ENCODE peak calls at places on chromosomes 16 and 17, in seven cellular contexts. P is pancreas, N is GM06990, L is cardiac fibroblast, U is OCI-LY7, E is fibroblast of lung, B is mammary epithelial cell. C is an unnamed sample.
A peak's percentile ranks its signal among the peaks of the same experiment; 100 is the strongest.

GRCh38 chr17:77372444-77373297 is 231.9 kb downstream of the SEC14L1 start:
- DNase-seq in B (peak; percentile 54), L (peak; percentile 64), E (peak; percentile 80), U (peak; percentile 77), P (peak; percentile 78), N (peak; percentile 63), C (peak; percentile 85)

GRCh38 chr16:69861276-69862030 is 89.7 kb upstream of the CLEC18A start:
- DNase-seq in L (peak; percentile 73), P (no peak), E (peak; percentile 86), B (no peak), U (no peak), N (no peak), C (no peak)

GRCh38 chr16:62985727-62986126 is 949.5 kb upstream of the CDH8 start:
- DNase-seq in E (no peak), P (no peak), B (no peak), U (no peak), N (no peak), L (no peak), C (no peak)

GRCh38 chr16:50604610-50605009 is 56.4 kb downstream of the NKD1 start:
- DNase-seq in N (no peak), U (no peak), L (no peak), P (no peak), B (no peak), E (no peak), C (no peak)

GRCh38 chr17:60577147-60577925 is 22.7 kb upstream of the PPM1D start:
- DNase-seq in B (no peak), P (no peak), N (no peak), E (peak; percentile 47), U (no peak), L (peak; percentile 63), C (peak; percentile 26)

GRCh38 chr17:18110636-18111145 is 2.1 kb downstream of the MYO15A start:
- DNase-seq in E (no peak), P (no peak), B (no peak), N (no peak), U (no peak), L (no peak), C (no peak)

GRCh38 chr17:2701996-2702741 is 9.4 kb downstream of the CLUH start:
- DNase-seq in L (no peak), E (no peak), B (no peak), N (no peak), U (no peak), P (peak; percentile 39), C (no peak)

GRCh38 chr17:58245428-58246103 is 7.2 kb downstream of the LPO start:
- DNase-seq in B (no peak), P (no peak), L (no peak), E (no peak), U (no peak), N (no peak), C (no peak)

GRCh38 chr16:84844049-84844350 is 24.2 kb downstream of the CRISPLD2 start:
- DNase-seq in N (no peak), P (no peak), L (no peak), B (no peak), U (no peak), E (no peak), C (no peak)

GRCh38 chr17:41585301-41585700 is 1.4 kb downstream of the KRT14 start:
- DNase-seq in N (no peak), L (no peak), U (no peak), E (no peak), B (peak; percentile 23), P (no peak), C (no peak)

GRCh38 chr17:78514521-78514920 is 62.7 kb downstream of the DNAH17 start:
- DNase-seq in E (no peak), N (no peak), B (no peak), L (no peak), P (no peak), U (no peak), C (no peak)

GRCh38 chr17:9958586-9959281 is 53.7 kb upstream of the RCVRN start:
- DNase-seq in U (no peak), P (no peak), N (no peak), L (no peak), E (no peak), B (no peak), C (no peak)

GRCh38 chr17:9956474-9957131 is 51.5 kb upstream of the RCVRN start:
- DNase-seq in B (no peak), P (no peak), E (no peak), N (no peak), U (no peak), L (no peak), C (no peak)

GRCh38 chr17:9957244-9957643 is 52.2 kb upstream of the RCVRN start:
- DNase-seq in E (no peak), N (no peak), U (no peak), P (no peak), B (no peak), L (no peak), C (no peak)

GRCh38 chr17:9959377-9959981 is 54.4 kb upstream of the RCVRN start:
- DNase-seq in L (peak; percentile 20), U (peak; percentile 25), P (no peak), E (peak; percentile 23), N (peak; percentile 39), B (peak; percentile 12), C (peak; percentile 84)
- TF ChIP-seq CTCF in L (peak; percentile 41), U (peak; percentile 70), P (no peak), E (peak; percentile 85), N (peak; percentile 86), B (no peak), C (peak; percentile 55)

DNA sequence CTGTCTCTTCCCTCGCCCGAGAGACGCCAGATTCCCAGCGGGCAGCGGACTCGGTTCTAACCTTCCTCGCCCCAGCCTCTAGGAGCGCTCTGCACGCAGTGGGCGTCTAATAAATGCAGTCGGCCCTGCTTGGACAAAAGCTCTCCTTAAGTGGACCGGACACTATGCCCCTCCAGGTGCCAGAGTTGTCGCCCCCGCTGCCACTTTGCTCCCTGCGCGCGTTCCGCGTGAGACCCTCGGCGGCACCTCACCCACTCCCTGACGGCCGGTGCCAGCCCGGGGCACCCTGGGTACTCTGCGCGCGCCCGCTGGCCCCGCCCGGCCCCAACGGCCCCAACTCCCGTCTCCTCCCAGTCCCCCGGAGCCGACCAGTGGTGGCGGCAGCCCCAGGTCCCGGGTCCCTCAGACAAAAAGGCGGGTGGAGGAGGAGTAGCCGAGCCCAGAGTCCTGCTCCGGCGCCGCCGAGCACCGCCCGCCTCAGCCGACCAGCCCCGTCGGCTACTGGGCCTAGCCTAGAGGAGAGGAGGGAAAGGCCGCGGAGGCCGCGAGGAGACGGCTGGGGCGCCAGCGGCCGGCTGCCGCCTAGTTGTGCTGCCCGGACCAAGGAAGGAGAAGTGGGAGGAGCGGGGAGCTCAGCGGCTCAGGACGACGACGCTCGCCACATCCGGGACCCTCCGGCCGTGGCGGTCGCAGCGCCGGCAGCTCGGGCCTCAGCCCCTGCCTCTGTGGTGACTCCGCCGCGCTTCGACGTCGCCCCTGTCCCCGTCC is 123.0 kb downstream of the GOSR1 start:
- DNase-seq in L (peak; percentile 81), E (peak; percentile 81), B (peak; percentile 86), U (peak; percentile 89), N (peak; percentile 90), P (peak; percentile 92), C (peak; percentile 86)
- TF ChIP-seq CTCF in L (peak; percentile 79), E (peak; percentile 64), B (peak; percentile 42), U (peak; percentile 73), N (peak; percentile 66), P (peak; percentile 25), C (peak; percentile 31)

GRCh38 chr17:80426671-80427326 is 11.8 kb downstream of the ENDOV start:
- DNase-seq in L (peak; percentile 63), E (peak; percentile 34), P (peak; percentile 95), U (peak; percentile 89), N (peak; percentile 72), B (peak; percentile 46), C (peak; percentile 97)

GRCh38 chr17:80423536-80424225 is 8.7 kb downstream of the ENDOV start:
- DNase-seq in U (no peak), N (no peak), L (no peak), B (no peak), E (no peak), P (no peak), C (no peak)

GRCh38 chr17:80425835-80426426 is 11.0 kb downstream of the ENDOV start:
- DNase-seq in U (no peak), E (no peak), L (no peak), P (peak; percentile 44), N (no peak), B (no peak), C (no peak)

GRCh38 chr17:80424261-80424660 is 9.3 kb downstream of the ENDOV start:
- DNase-seq in B (no peak), N (no peak), L (no peak), E (no peak), U (no peak), P (no peak), C (no peak)

DNA sequence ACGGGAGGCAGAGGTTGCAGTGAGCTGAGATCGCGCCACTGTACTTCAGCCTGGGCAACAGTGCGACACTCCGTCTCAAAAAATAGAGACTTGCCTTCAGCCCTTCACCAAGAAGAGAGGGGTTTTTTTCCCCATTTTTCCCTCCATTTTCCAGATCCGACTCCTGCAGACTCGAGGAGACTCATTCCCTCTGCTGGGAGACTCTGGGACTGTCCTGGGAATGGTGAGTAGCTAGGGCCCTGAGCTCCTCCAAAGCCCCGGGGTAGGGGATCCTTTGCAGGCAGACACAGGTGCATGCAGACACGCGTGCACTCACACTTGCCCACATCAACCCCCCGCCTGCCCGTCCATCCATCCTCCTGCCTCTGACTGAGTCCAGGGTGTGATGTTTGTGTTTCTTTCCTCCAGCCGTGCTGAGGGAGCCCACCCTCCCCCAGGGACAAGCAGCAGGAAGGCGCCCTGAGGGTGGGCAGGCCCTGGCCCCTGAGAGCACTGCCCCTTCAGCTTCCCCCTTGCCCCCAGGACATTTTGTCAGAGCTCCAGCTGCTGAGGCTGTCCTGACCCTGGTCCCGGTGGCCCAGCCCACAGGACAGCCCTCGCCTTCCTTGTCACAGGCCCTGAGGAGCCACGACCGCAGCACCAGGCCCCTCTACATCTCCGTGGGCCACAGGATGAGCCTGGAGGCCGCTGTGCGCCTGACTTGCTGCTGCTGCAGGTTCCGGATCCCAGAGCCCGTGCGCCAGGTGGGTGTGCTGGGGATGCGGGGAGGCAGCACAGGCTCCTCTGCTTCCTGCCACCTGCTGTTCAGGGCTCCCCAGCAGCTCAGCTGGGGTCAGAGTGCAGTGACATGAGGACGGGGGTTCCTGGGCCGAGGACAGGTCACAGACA is 10.2 kb downstream of the ENDOV start:
- DNase-seq in P (peak; percentile 53), N (no peak), E (no peak), L (no peak), B (no peak), U (peak; percentile 66), C (no peak)
- TF ChIP-seq CTCF in P (no peak), N (no peak), E (no peak), L (no peak), B (no peak), U (no peak), C (no peak)

GRCh38 chr17:38676706-38677504 is 2.1 kb upstream of the EPOP start:
- DNase-seq in P (peak; percentile 87), U (peak; percentile 84), N (peak; percentile 76), E (peak; percentile 71), B (peak; percentile 64), L (peak; percentile 88), C (peak; percentile 88)

GRCh38 chr17:38674013-38674748 is 576 bp downstream of the EPOP start:
- DNase-seq in P (peak; percentile 77), B (no peak), U (peak; percentile 56), L (no peak), E (no peak), N (peak; percentile 48), C (no peak)

GRCh38 chr17:38673714-38674012 is 1.1 kb downstream of the EPOP start:
- DNase-seq in N (no peak), L (no peak), B (no peak), E (no peak), P (no peak), U (no peak), C (no peak)

GRCh38 chr17:38672788-38673713 is 1.7 kb downstream of the EPOP start:
- DNase-seq in L (no peak), E (no peak), N (no peak), U (no peak), P (no peak), B (no peak), C (no peak)

GRCh38 chr17:38674749-38675615 is at the start of gene EPOP:
- DNase-seq in L (peak; percentile 80), E (peak; percentile 79), P (peak; percentile 94), B (peak; percentile 78), N (peak; percentile 92), U (peak; percentile 90), C (peak; percentile 94)
- TF ChIP-seq CTCF in L (no peak), E (no peak), P (no peak), B (no peak), N (no peak), U (no peak), C (no peak)

C was measured in GM13976.